ENCODE peak calls at places on chromosomes 1 and 21, in five cellular contexts. One of them, this sample, is unnamed.

GRCh38 chr1:168783424-168783823 is 54.4 kb upstream of the DPT start:
- DNase-seq in skeletal muscle cell: no peak
- DNase-seq in fibroblast of mammary gland: peak; percentile 15
- DNase-seq in cardiac fibroblast: no peak
- DNase-seq in body of pancreas: no peak
- DNase-seq in this sample: no peak

GRCh38 chr1:115164484-115164883 is 75.2 kb upstream of the TSPAN2 start:
- DNase-seq in skeletal muscle cell: no peak
- DNase-seq in fibroblast of mammary gland: peak; percentile 78
- DNase-seq in cardiac fibroblast: peak; percentile 49
- DNase-seq in body of pancreas: no peak
- DNase-seq in this sample: no peak

GRCh38 chr1:200172311-200172710 is 144.8 kb downstream of the NR5A2 start:
- DNase-seq in skeletal muscle cell: no peak
- DNase-seq in fibroblast of mammary gland: peak; percentile 70
- DNase-seq in cardiac fibroblast: no peak
- DNase-seq in body of pancreas: no peak
- DNase-seq in this sample: no peak

GRCh38 chr1:25905680-25906643 is at the start of gene STMN1:
- DNase-seq in skeletal muscle cell: peak; percentile 54
- DNase-seq in fibroblast of mammary gland: peak; percentile 84
- DNase-seq in cardiac fibroblast: peak; percentile 92
- DNase-seq in body of pancreas: peak; percentile 93
- DNase-seq in this sample: no peak

GRCh38 chr1:186617860-186618780 is 62.1 kb downstream of the PTGS2 start:
- DNase-seq in skeletal muscle cell: peak; percentile 67
- DNase-seq in fibroblast of mammary gland: peak; percentile 92
- DNase-seq in cardiac fibroblast: peak; percentile 73
- DNase-seq in body of pancreas: peak; percentile 15
- DNase-seq in this sample: no peak

GRCh38 chr21:43956667-43957030 is 55.5 kb upstream of the TRAPPC10 start:
- DNase-seq in skeletal muscle cell: no peak
- DNase-seq in fibroblast of mammary gland: peak; percentile 36
- DNase-seq in cardiac fibroblast: peak; percentile 48
- DNase-seq in body of pancreas: no peak
- DNase-seq in this sample: no peak

GRCh38 chr1:214427871-214428277 is 123.5 kb downstream of the PTPN14 start:
- DNase-seq in skeletal muscle cell: peak; percentile 93
- DNase-seq in fibroblast of mammary gland: peak; percentile 96
- DNase-seq in cardiac fibroblast: peak; percentile 70
- DNase-seq in body of pancreas: no peak
- DNase-seq in this sample: peak; percentile 73

GRCh38 chr1:109509176-109510134 is at the start of gene AMIGO1:
- DNase-seq in skeletal muscle cell: no peak
- DNase-seq in fibroblast of mammary gland: peak; percentile 22
- DNase-seq in cardiac fibroblast: peak; percentile 46
- DNase-seq in body of pancreas: peak; percentile 73
- DNase-seq in this sample: no peak

GRCh38 chr1:227170361-227171166 is 147.7 kb downstream of the CDC42BPA start:
- DNase-seq in skeletal muscle cell: no peak
- DNase-seq in fibroblast of mammary gland: peak; percentile 80
- DNase-seq in cardiac fibroblast: peak; percentile 2
- DNase-seq in body of pancreas: no peak
- DNase-seq in this sample: peak; percentile 46
- H3K4me3 ChIP-seq in skeletal muscle cell: no peak overlapping the region
- H3K4me3 ChIP-seq in fibroblast of mammary gland: no peak overlapping the region
- H3K4me3 ChIP-seq in cardiac fibroblast: no peak overlapping the region
- H3K4me3 ChIP-seq in body of pancreas: no peak overlapping the region
- H3K4me3 ChIP-seq in this sample: no peak overlapping the region

GRCh38 chr1:32884726-32885125 is 1.6 kb upstream of the HPCA start:
- DNase-seq in skeletal muscle cell: no peak
- DNase-seq in fibroblast of mammary gland: no peak
- DNase-seq in cardiac fibroblast: no peak
- DNase-seq in body of pancreas: no peak
- DNase-seq in this sample: no peak

GRCh38 chr1:32885691-32886011 is 640 bp upstream of the HPCA start:
- DNase-seq in skeletal muscle cell: no peak
- DNase-seq in fibroblast of mammary gland: no peak
- DNase-seq in cardiac fibroblast: no peak
- DNase-seq in body of pancreas: no peak
- DNase-seq in this sample: no peak

GRCh38 chr1:32886828-32887414 is 630 bp downstream of the HPCA start:
- DNase-seq in skeletal muscle cell: no peak
- DNase-seq in fibroblast of mammary gland: no peak
- DNase-seq in cardiac fibroblast: no peak
- DNase-seq in body of pancreas: no peak
- DNase-seq in this sample: no peak

GRCh38 chr1:32887623-32888022 is 1.3 kb downstream of the HPCA start:
- DNase-seq in skeletal muscle cell: no peak
- DNase-seq in fibroblast of mammary gland: no peak
- DNase-seq in cardiac fibroblast: no peak
- DNase-seq in body of pancreas: no peak
- DNase-seq in this sample: no peak

DNA sequence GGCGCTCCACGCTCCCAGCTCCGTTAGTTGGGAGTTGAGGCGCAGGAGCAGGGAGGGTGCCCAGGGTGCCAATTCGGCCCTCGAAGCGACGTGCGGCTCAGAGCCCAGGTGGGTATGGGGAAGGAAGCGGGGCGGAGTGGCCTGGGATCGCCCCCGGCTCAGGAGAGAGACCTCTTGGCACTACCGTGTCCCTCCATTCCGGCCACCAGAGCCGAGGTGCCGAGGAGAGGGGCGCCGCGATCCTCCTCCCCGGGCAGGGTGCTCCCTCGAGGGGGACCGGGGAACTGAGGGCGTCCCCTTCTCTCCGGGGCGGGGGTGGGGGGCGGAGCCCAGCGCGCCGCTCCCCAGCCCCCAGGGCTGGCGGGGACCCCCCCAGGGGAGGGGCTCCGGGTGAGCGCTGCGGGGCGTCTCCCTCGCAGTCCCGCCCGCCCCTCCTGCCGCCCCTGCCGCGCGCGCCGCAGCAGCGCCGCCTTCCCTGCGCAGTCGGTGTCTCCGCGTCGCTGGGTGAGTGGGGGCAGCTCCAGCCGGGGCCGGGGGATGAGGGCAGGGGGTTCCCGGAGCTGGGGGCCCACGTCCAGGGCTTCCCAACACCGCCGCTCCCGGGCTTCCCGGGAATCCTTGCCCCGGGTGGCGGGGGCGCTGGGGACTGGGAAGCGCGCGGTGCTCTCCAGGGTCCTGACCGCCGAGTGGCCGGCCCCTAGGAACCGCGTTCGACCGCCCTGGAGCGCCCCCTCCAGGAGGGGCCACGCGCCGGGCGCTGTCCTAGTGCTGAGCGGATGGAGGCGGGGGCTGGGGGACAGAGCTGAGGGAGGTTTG is at the start of gene HPCA:
- DNase-seq in skeletal muscle cell: no peak
- DNase-seq in fibroblast of mammary gland: peak; percentile 41
- DNase-seq in cardiac fibroblast: peak; percentile 65
- DNase-seq in body of pancreas: peak; percentile 78
- DNase-seq in this sample: no peak
- H3K4me3 ChIP-seq in skeletal muscle cell: peak within 1 kb of the TSS; percentile 22
- H3K4me3 ChIP-seq in fibroblast of mammary gland: no peak within 1 kb of the TSS
- H3K4me3 ChIP-seq in cardiac fibroblast: no peak within 1 kb of the TSS
- H3K4me3 ChIP-seq in body of pancreas: no peak within 1 kb of the TSS
- H3K4me3 ChIP-seq in this sample: no peak within 1 kb of the TSS

DNA sequence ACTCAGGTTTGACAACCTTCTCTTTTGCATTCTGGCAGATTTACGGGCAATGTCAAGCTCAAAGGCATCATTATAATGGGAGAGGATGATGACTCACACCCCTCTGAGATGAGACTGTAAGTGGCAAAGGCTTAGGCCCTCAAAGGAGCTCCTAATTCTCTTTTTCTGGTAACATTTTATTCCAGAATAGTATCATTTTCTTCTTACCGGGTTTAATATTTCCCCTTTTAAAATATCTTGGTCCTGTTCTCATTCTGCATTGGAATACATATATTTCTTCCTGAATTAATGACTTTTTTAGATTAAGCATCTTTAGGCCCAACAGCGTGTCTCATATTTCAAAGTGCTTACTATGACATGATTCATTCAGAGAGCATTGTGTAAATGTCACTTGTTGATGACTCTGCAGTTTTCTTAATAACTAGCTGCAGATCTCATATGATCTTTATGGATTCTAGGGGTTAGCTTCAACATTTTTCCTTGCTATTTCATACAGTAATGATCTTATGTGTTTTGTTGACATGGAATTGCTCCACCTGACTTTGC is 1.7 kb downstream of the PITHD1 start:
- DNase-seq in skeletal muscle cell: no peak
- DNase-seq in fibroblast of mammary gland: peak; percentile 76
- DNase-seq in cardiac fibroblast: no peak
- DNase-seq in body of pancreas: no peak
- DNase-seq in this sample: no peak
- H3K4me3 ChIP-seq in skeletal muscle cell: peak overlapping the region; percentile 73
- H3K4me3 ChIP-seq in fibroblast of mammary gland: peak overlapping the region; percentile 89
- H3K4me3 ChIP-seq in cardiac fibroblast: no peak overlapping the region
- H3K4me3 ChIP-seq in body of pancreas: no peak overlapping the region
- H3K4me3 ChIP-seq in this sample: no peak overlapping the region

GRCh38 chr1:22723151-22723550 is 12.5 kb downstream of the EPHB2 start:
- DNase-seq in skeletal muscle cell: no peak
- DNase-seq in fibroblast of mammary gland: no peak
- DNase-seq in cardiac fibroblast: no peak
- DNase-seq in body of pancreas: no peak
- DNase-seq in this sample: no peak
- H3K4me3 ChIP-seq in skeletal muscle cell: no peak overlapping the region
- H3K4me3 ChIP-seq in fibroblast of mammary gland: no peak overlapping the region
- H3K4me3 ChIP-seq in cardiac fibroblast: no peak overlapping the region
- H3K4me3 ChIP-seq in body of pancreas: no peak overlapping the region
- H3K4me3 ChIP-seq in this sample: no peak overlapping the region

GRCh38 chr1:206471993-206472392 is 1.7 kb downstream of the IKBKE start:
- DNase-seq in skeletal muscle cell: no peak
- DNase-seq in fibroblast of mammary gland: no peak
- DNase-seq in cardiac fibroblast: no peak
- DNase-seq in body of pancreas: no peak
- DNase-seq in this sample: no peak
- H3K4me3 ChIP-seq in skeletal muscle cell: no peak overlapping the region
- H3K4me3 ChIP-seq in fibroblast of mammary gland: no peak overlapping the region
- H3K4me3 ChIP-seq in cardiac fibroblast: no peak overlapping the region
- H3K4me3 ChIP-seq in body of pancreas: no peak overlapping the region
- H3K4me3 ChIP-seq in this sample: no peak overlapping the region

GRCh38 chr1:178096421-178096820 is 2.5 kb downstream of the RASAL2 start:
- DNase-seq in skeletal muscle cell: no peak
- DNase-seq in fibroblast of mammary gland: no peak
- DNase-seq in cardiac fibroblast: peak; percentile 19
- DNase-seq in body of pancreas: no peak
- DNase-seq in this sample: no peak
- H3K4me3 ChIP-seq in skeletal muscle cell: peak overlapping the region; percentile 76
- H3K4me3 ChIP-seq in fibroblast of mammary gland: no peak overlapping the region
- H3K4me3 ChIP-seq in cardiac fibroblast: peak overlapping the region; percentile 92
- H3K4me3 ChIP-seq in body of pancreas: no peak overlapping the region
- H3K4me3 ChIP-seq in this sample: no peak overlapping the region

GRCh38 chr21:36122977-36123376 is 11.9 kb upstream of the CBR3 start:
- DNase-seq in skeletal muscle cell: no peak
- DNase-seq in fibroblast of mammary gland: no peak
- DNase-seq in cardiac fibroblast: no peak
- DNase-seq in body of pancreas: no peak
- DNase-seq in this sample: no peak
- H3K4me3 ChIP-seq in skeletal muscle cell: no peak overlapping the region
- H3K4me3 ChIP-seq in fibroblast of mammary gland: no peak overlapping the region
- H3K4me3 ChIP-seq in cardiac fibroblast: no peak overlapping the region
- H3K4me3 ChIP-seq in body of pancreas: no peak overlapping the region
- H3K4me3 ChIP-seq in this sample: no peak overlapping the region

This sample was measured in BJ.